ENCODE peak calls at places on chromosomes 5 and 9, in six cellular contexts. A, C, G, P, J and Z are unnamed samples.
A peak's percentile ranks its signal among the peaks of the same experiment; 100 is the strongest.

GRCh38 chr5:150186796-150187356 is 3.0 kb upstream of the SLC6A7 start:
- DNase-seq in J (no peak), A (no peak), G (no peak), C (no peak), P (no peak), Z (no peak)

GRCh38 chr5:74641778-74642542 is 1.4 kb upstream of the ENC1 start:
- DNase-seq in P (peak; percentile 59), C (no peak), J (no peak), A (peak; percentile 62), G (no peak), Z (no peak)

GRCh38 chr9:93114169-93114983 is 18.4 kb downstream of the CARD19 start:
- DNase-seq in C (no peak), G (peak; percentile 67), P (no peak), A (no peak), J (no peak), Z (no peak)

GRCh38 chr5:62942384-62942783 is 363.8 kb downstream of the LRRC70 start:
- DNase-seq in C (no peak), G (no peak), J (no peak), A (no peak), P (no peak), Z (no peak)

GRCh38 chr9:97747201-97747965 is 50.2 kb upstream of the XPA start:
- DNase-seq in J (no peak), C (no peak), P (no peak), G (no peak), A (no peak), Z (no peak)

GRCh38 chr5:1107167-1108007 is 4.5 kb downstream of the SLC12A7 start:
- DNase-seq in A (peak; percentile 73), P (no peak), G (no peak), C (no peak), J (no peak), Z (no peak)

GRCh38 chr5:82329393-82329792 is 51.2 kb upstream of the RPS23 start:
- DNase-seq in G (no peak), A (no peak), J (no peak), C (no peak), P (no peak), Z (no peak)

GRCh38 chr5:168931638-168932345 is 352.6 kb upstream of the PANK3 start:
- DNase-seq in A (no peak), G (no peak), C (no peak), J (no peak), P (no peak), Z (no peak)

GRCh38 chr5:171310816-171311697 is 2.0 kb downstream of the TLX3 start:
- DNase-seq in J (no peak), P (peak; percentile 65), A (no peak), C (no peak), G (no peak), Z (no peak)

GRCh38 chr5:158064331-158065123 is 205.6 kb upstream of the CLINT1 start:
- DNase-seq in G (no peak), C (no peak), A (no peak), P (no peak), J (no peak), Z (no peak)

GRCh38 chr5:60541980-60542379 is 158.0 kb downstream of the DEPDC1B start:
- DNase-seq in J (peak; percentile 41), G (no peak), A (peak; percentile 89), C (no peak), P (no peak), Z (no peak)

GRCh38 chr5:1037123-1037670 is 28.6 kb downstream of the NKD2 start:
- DNase-seq in C (no peak), A (no peak), G (no peak), P (no peak), J (no peak), Z (peak; percentile 4)

GRCh38 chr5:133469846-133470245 is 142.5 kb downstream of the FSTL4 start:
- DNase-seq in C (no peak), J (no peak), A (no peak), G (no peak), P (no peak), Z (no peak)
- TF ChIP-seq TAF1 in C (no peak), J (no peak), A (no peak), G (no peak), P (no peak), Z (no peak)

GRCh38 chr5:112976432-112977309 is at the start of gene DCP2:
- DNase-seq in C (peak; percentile 81), A (peak; percentile 99), J (peak; percentile 99), G (peak; percentile 96), P (peak; percentile 94), Z (peak; percentile 84)
- TF ChIP-seq POLR2A in C (peak; percentile 90), A (peak; percentile 89), J (peak; percentile 97), G (peak; percentile 97), P (peak; percentile 98), Z (peak; percentile 96)

DNA sequence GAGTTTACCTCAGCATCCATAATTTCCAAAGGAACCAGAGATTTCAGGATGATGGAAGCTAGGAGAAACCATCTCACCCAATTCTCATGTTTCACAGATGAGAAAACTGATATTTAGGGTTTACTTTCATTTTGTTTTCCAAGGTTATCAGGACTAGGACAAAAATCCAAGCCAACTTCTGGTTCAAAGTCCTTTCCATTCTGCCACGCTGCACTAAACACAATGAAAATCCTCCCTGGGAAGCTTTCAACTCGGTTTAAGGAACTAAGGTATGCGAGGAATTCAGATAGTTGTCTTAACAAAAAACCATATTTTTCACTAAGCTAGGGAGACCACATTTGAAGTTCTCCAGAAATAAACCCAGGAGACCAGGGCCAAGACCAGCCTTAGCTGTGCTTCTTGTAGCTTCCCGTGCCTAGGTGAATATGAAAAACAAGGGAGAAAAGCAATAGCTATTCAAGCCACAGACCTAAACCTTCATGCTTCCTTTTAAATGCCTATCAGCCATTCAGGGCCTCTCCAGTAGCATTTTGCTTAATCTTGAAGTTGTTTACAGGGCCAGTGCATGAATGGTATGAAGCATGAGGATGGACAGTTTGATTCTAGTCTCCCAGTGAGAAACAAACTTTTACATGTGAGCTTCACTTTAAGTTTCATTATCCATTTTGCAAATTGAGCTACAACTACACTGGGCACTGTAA is 167.9 kb downstream of the DENND1A start:
- DNase-seq in P (peak; percentile 35), A (peak; percentile 66), C (no peak), J (no peak), G (no peak), Z (no peak)
- TF ChIP-seq TAF1 in P (no peak), A (no peak), C (no peak), J (no peak), G (no peak), Z (no peak)

GRCh38 chr5:6632931-6633468 is at the start of the genes NSUN2 and SRD5A1:
- DNase-seq in A (peak; percentile 81), G (peak; percentile 100), C (peak; percentile 96), P (peak; percentile 95), J (peak; percentile 71), Z (peak; percentile 95)
- TF ChIP-seq POLR2A in A (peak; percentile 64), G (peak; percentile 93), C (peak; percentile 81), P (peak; percentile 50), J (peak; percentile 93), Z (peak; percentile 93)

GRCh38 chr5:155728857-155729683 is 597.9 kb upstream of the SGCD start:
- DNase-seq in P (peak; percentile 75), C (no peak), J (no peak), G (no peak), A (no peak), Z (no peak)

GRCh38 chr5:155727512-155728145 is 599.3 kb upstream of the SGCD start:
- DNase-seq in J (no peak), P (peak; percentile 63), G (no peak), C (no peak), A (no peak), Z (no peak)

GRCh38 chr5:155729684-155730059 is 597.3 kb upstream of the SGCD start:
- DNase-seq in A (no peak), G (no peak), C (no peak), P (peak; percentile 60), J (no peak), Z (no peak)

GRCh38 chr5:155726267-155726666 is 600.7 kb upstream of the SGCD start:
- DNase-seq in A (no peak), P (peak; percentile 65), J (no peak), G (no peak), C (no peak), Z (no peak)

GRCh38 chr5:155728146-155728856 is 598.7 kb upstream of the SGCD start:
- DNase-seq in C (no peak), G (no peak), P (no peak), J (no peak), A (no peak), Z (no peak)
- TF ChIP-seq TAF1 in C (no peak), G (no peak), P (peak; percentile 43), J (no peak), A (no peak), Z (no peak)

GRCh38 chr9:120878188-120879130 is 1.5 kb upstream of the PHF19 start:
- DNase-seq in G (peak; percentile 88), P (no peak), C (no peak), A (no peak), J (no peak), Z (no peak)

GRCh38 chr9:120875954-120876841 is 790 bp downstream of the PHF19 start:
- DNase-seq in A (peak; percentile 86), J (no peak), G (peak; percentile 100), C (peak; percentile 89), P (peak; percentile 85), Z (peak; percentile 95)

GRCh38 chr9:120876842-120877240 is at the start of gene PHF19:
- DNase-seq in G (peak; percentile 94), P (no peak), J (no peak), C (peak; percentile 55), A (peak; percentile 23), Z (peak; percentile 57)

GRCh38 chr9:120875643-120875953 is 1.4 kb downstream of the PHF19 start:
- DNase-seq in G (no peak), J (no peak), C (no peak), P (no peak), A (no peak), Z (no peak)

DNA sequence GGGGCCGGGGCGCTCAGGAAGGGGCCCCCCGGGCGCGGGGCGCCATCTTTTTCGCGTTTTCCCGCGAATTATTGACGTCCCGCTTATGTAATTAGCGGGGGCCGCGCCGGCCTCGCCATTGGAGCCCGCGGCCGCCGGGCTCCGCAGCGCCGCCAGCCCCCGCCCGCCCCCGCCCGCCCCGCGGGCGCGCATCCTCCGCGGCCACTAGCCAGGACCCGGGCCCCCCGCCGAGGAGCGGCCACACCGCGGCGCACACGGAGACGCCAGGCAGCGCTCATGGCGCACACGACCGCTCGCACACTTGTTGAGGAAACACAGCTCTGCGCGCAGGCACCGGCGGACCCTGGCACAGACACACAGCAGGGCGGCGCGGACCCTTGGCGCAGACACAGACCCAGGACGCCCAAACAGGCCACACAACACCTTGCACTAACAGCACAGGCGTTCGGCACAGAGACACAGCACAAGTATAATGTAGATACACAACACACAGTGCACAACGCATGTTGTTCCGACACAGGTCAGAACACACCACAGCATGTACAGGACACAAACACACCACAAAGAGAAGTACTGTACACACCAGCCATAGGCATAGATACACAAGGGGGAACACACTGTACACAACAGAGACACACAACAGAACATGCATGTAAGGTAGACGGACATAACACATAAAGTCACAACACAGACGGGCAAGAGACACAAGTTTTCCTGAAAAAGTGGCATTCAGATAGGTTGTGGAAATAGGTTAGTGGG is 467 bp upstream of the PHF19 start:
- DNase-seq in P (peak; percentile 69), G (peak; percentile 100), J (no peak), C (peak; percentile 72), A (peak; percentile 54), Z (peak; percentile 78)
- TF ChIP-seq POLR2A in P (no peak), G (no peak), J (peak; percentile 92), C (peak; percentile 62), A (peak; percentile 14), Z (peak; percentile 79)